ENCODE peak calls at places on chromosomes 6 and 20, in ten cellular contexts. One of them, this sample, is unnamed.

GRCh38 chr20:48823960-48824497 is 3.8 kb downstream of the PREX1 start:
- DNase-seq in esophagus muscularis mucosa: no peak
- DNase-seq in upper lobe of left lung: no peak
- DNase-seq in K562: no peak
- DNase-seq in sigmoid colon: no peak
- DNase-seq in stomach: no peak
- DNase-seq in tibial nerve: peak
- DNase-seq in transverse colon: no peak
- DNase-seq in suprapubic skin: no peak
- DNase-seq in A549: no peak
- DNase-seq in this sample: no peak

GRCh38 chr6:107264357-107264831 is 149.1 kb upstream of the BEND3 start:
- DNase-seq in A549: peak
- DNase-seq in transverse colon: no peak
- DNase-seq in stomach: no peak
- DNase-seq in sigmoid colon: no peak
- DNase-seq in suprapubic skin: no peak
- DNase-seq in esophagus muscularis mucosa: no peak
- DNase-seq in tibial nerve: no peak
- DNase-seq in K562: no peak
- DNase-seq in upper lobe of left lung: no peak
- DNase-seq in this sample: no peak

GRCh38 chr20:44304383-44304782 is 6.6 kb downstream of the FITM2 start:
- DNase-seq in upper lobe of left lung: no peak
- DNase-seq in tibial nerve: no peak
- DNase-seq in transverse colon: no peak
- DNase-seq in sigmoid colon: no peak
- DNase-seq in esophagus muscularis mucosa: no peak
- DNase-seq in suprapubic skin: no peak
- DNase-seq in stomach: no peak
- DNase-seq in A549: no peak
- DNase-seq in K562: no peak
- DNase-seq in this sample: no peak

GRCh38 chr6:168244961-168245551 is 74.5 kb downstream of the DACT2 start:
- DNase-seq in sigmoid colon: no peak
- DNase-seq in suprapubic skin: no peak
- DNase-seq in tibial nerve: no peak
- DNase-seq in upper lobe of left lung: no peak
- DNase-seq in K562: no peak
- DNase-seq in A549: no peak
- DNase-seq in transverse colon: no peak
- DNase-seq in stomach: no peak
- DNase-seq in esophagus muscularis mucosa: no peak
- DNase-seq in this sample: no peak

GRCh38 chr20:60136640-60137411 is 178.6 kb downstream of the CDH26 start:
- DNase-seq in stomach: no peak
- DNase-seq in upper lobe of left lung: no peak
- DNase-seq in A549: no peak
- DNase-seq in K562: no peak
- DNase-seq in transverse colon: no peak
- DNase-seq in sigmoid colon: no peak
- DNase-seq in tibial nerve: no peak
- DNase-seq in esophagus muscularis mucosa: peak
- DNase-seq in suprapubic skin: no peak
- DNase-seq in this sample: no peak

GRCh38 chr6:99119109-99120031 is 171.6 kb upstream of the FBXL4 start:
- DNase-seq in suprapubic skin: no peak
- DNase-seq in A549: peak
- DNase-seq in tibial nerve: peak
- DNase-seq in stomach: no peak
- DNase-seq in transverse colon: no peak
- DNase-seq in sigmoid colon: no peak
- DNase-seq in K562: peak
- DNase-seq in upper lobe of left lung: no peak
- DNase-seq in esophagus muscularis mucosa: no peak
- DNase-seq in this sample: no peak

GRCh38 chr6:136563386-136564152 is 13.3 kb upstream of the MAP7 start:
- DNase-seq in upper lobe of left lung: no peak
- DNase-seq in tibial nerve: no peak
- DNase-seq in esophagus muscularis mucosa: no peak
- DNase-seq in sigmoid colon: no peak
- DNase-seq in transverse colon: no peak
- DNase-seq in stomach: no peak
- DNase-seq in suprapubic skin: no peak
- DNase-seq in A549: no peak
- DNase-seq in K562: peak
- DNase-seq in this sample: no peak

GRCh38 chr6:161436106-161436876 is 162.4 kb upstream of the AGPAT4 start:
- DNase-seq in sigmoid colon: no peak
- DNase-seq in K562: no peak
- DNase-seq in A549: no peak
- DNase-seq in stomach: no peak
- DNase-seq in upper lobe of left lung: no peak
- DNase-seq in transverse colon: no peak
- DNase-seq in esophagus muscularis mucosa: no peak
- DNase-seq in suprapubic skin: no peak
- DNase-seq in tibial nerve: no peak
- DNase-seq in this sample: no peak

GRCh38 chr20:8423482-8423881 is 291.4 kb downstream of the PLCB1 start:
- DNase-seq in K562: no peak
- DNase-seq in sigmoid colon: no peak
- DNase-seq in stomach: no peak
- DNase-seq in transverse colon: no peak
- DNase-seq in esophagus muscularis mucosa: no peak
- DNase-seq in A549: no peak
- DNase-seq in upper lobe of left lung: no peak
- DNase-seq in suprapubic skin: no peak
- DNase-seq in tibial nerve: no peak
- DNase-seq in this sample: no peak

GRCh38 chr20:51738877-51739447 is 29.2 kb downstream of the ATP9A start:
- DNase-seq in stomach: peak
- DNase-seq in sigmoid colon: no peak
- DNase-seq in A549: no peak
- DNase-seq in upper lobe of left lung: no peak
- DNase-seq in esophagus muscularis mucosa: no peak
- DNase-seq in tibial nerve: no peak
- DNase-seq in suprapubic skin: no peak
- DNase-seq in transverse colon: peak
- DNase-seq in K562: peak
- DNase-seq in this sample: no peak

GRCh38 chr20:37526238-37526838 is 1.3 kb downstream of the BLCAP start:
- DNase-seq in suprapubic skin: no peak
- DNase-seq in transverse colon: peak
- DNase-seq in esophagus muscularis mucosa: no peak
- DNase-seq in sigmoid colon: no peak
- DNase-seq in tibial nerve: no peak
- DNase-seq in stomach: no peak
- DNase-seq in upper lobe of left lung: peak
- DNase-seq in A549: no peak
- DNase-seq in K562: peak
- DNase-seq in this sample: peak

GRCh38 chr6:20325641-20326421 is 75.8 kb upstream of the E2F3 start:
- DNase-seq in K562: no peak
- DNase-seq in esophagus muscularis mucosa: no peak
- DNase-seq in transverse colon: no peak
- DNase-seq in suprapubic skin: no peak
- DNase-seq in stomach: no peak
- DNase-seq in sigmoid colon: no peak
- DNase-seq in upper lobe of left lung: peak
- DNase-seq in A549: no peak
- DNase-seq in tibial nerve: no peak
- DNase-seq in this sample: no peak

GRCh38 chr20:56628873-56629463 is at the start of gene TFAP2C:
- DNase-seq in transverse colon: peak
- DNase-seq in sigmoid colon: peak
- DNase-seq in K562: peak
- DNase-seq in upper lobe of left lung: peak
- DNase-seq in esophagus muscularis mucosa: no peak
- DNase-seq in suprapubic skin: peak
- DNase-seq in tibial nerve: peak
- DNase-seq in stomach: peak
- DNase-seq in A549: peak
- DNase-seq in this sample: peak

GRCh38 chr6:63740709-63741108 is 105.1 kb downstream of the PHF3 start:
- DNase-seq in suprapubic skin: no peak
- DNase-seq in esophagus muscularis mucosa: no peak
- DNase-seq in upper lobe of left lung: no peak
- DNase-seq in sigmoid colon: no peak
- DNase-seq in A549: no peak
- DNase-seq in stomach: no peak
- DNase-seq in transverse colon: no peak
- DNase-seq in tibial nerve: no peak
- DNase-seq in K562: no peak
- DNase-seq in this sample: no peak

GRCh38 chr20:57772349-57772964 is 62.6 kb upstream of the PMEPA1 start:
- DNase-seq in esophagus muscularis mucosa: no peak
- DNase-seq in sigmoid colon: peak
- DNase-seq in upper lobe of left lung: no peak
- DNase-seq in stomach: no peak
- DNase-seq in tibial nerve: no peak
- DNase-seq in transverse colon: no peak
- DNase-seq in A549: peak
- DNase-seq in suprapubic skin: peak
- DNase-seq in K562: peak
- DNase-seq in this sample: no peak

GRCh38 chr6:107386340-107386739 is 73.0 kb downstream of the PDSS2 start:
- DNase-seq in esophagus muscularis mucosa: no peak
- DNase-seq in A549: no peak
- DNase-seq in sigmoid colon: no peak
- DNase-seq in stomach: no peak
- DNase-seq in suprapubic skin: no peak
- DNase-seq in K562: no peak
- DNase-seq in upper lobe of left lung: no peak
- DNase-seq in transverse colon: no peak
- DNase-seq in tibial nerve: no peak
- DNase-seq in this sample: no peak

GRCh38 chr20:57435105-57435497 is 43.9 kb downstream of the RBM38 start:
- DNase-seq in A549: no peak
- DNase-seq in K562: no peak
- DNase-seq in esophagus muscularis mucosa: no peak
- DNase-seq in upper lobe of left lung: no peak
- DNase-seq in transverse colon: no peak
- DNase-seq in stomach: no peak
- DNase-seq in suprapubic skin: no peak
- DNase-seq in tibial nerve: no peak
- DNase-seq in sigmoid colon: no peak
- DNase-seq in this sample: no peak

GRCh38 chr6:127124196-127124595 is 5.7 kb downstream of the RSPO3 start:
- DNase-seq in suprapubic skin: no peak
- DNase-seq in esophagus muscularis mucosa: no peak
- DNase-seq in tibial nerve: no peak
- DNase-seq in transverse colon: no peak
- DNase-seq in A549: no peak
- DNase-seq in K562: no peak
- DNase-seq in sigmoid colon: no peak
- DNase-seq in upper lobe of left lung: no peak
- DNase-seq in stomach: no peak
- DNase-seq in this sample: no peak

GRCh38 chr6:30494275-30494990 is 5.1 kb downstream of the HLA-E start:
- DNase-seq in sigmoid colon: no peak
- DNase-seq in transverse colon: no peak
- DNase-seq in A549: no peak
- DNase-seq in upper lobe of left lung: no peak
- DNase-seq in stomach: no peak
- DNase-seq in K562: no peak
- DNase-seq in esophagus muscularis mucosa: no peak
- DNase-seq in suprapubic skin: peak
- DNase-seq in tibial nerve: no peak
- DNase-seq in this sample: no peak
- TF ChIP-seq POLR2A in sigmoid colon: no peak
- TF ChIP-seq POLR2A in transverse colon: peak
- TF ChIP-seq POLR2A in A549: no peak
- TF ChIP-seq POLR2A in upper lobe of left lung: peak
- TF ChIP-seq POLR2A in stomach: no peak
- TF ChIP-seq POLR2A in K562: no peak
- TF ChIP-seq POLR2A in esophagus muscularis mucosa: no peak
- TF ChIP-seq POLR2A in suprapubic skin: no peak
- TF ChIP-seq POLR2A in tibial nerve: no peak
- TF ChIP-seq POLR2A in this sample: no peak

DNA sequence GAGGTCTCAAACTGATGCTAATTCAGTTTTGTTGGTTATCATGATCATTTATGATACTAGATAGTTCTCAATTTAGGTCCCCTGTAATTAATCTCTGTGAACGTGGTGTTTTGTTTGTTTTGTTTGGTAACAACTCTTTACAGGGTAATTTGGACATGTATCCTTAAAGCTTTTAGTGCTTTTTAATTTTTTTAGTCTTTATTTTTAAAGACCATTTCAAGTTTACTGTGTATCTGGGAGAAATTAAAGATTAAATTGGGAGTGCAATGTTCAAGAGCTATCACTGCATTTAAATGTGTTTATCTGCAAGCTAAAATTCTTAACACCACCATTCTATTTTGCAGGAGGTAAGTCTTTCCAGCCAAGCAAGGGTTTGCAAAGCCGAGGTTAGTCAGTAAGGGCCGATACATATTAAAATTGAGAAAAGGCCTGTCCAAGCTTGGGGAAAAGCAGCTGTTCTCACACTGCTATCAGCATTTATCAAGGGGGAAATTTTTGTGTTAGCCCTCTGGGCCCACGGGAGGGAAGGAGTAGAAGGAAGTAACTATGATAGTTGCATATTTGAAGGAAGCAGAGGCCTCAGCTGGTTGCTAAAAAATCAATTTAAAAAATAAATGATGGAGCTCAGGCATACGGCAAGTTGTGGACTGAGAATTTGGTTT is 59.4 kb upstream of the ZNF217 start:
- DNase-seq in sigmoid colon: no peak
- DNase-seq in upper lobe of left lung: no peak
- DNase-seq in A549: no peak
- DNase-seq in transverse colon: no peak
- DNase-seq in esophagus muscularis mucosa: no peak
- DNase-seq in suprapubic skin: no peak
- DNase-seq in K562: peak
- DNase-seq in stomach: no peak
- DNase-seq in tibial nerve: no peak
- DNase-seq in this sample: no peak
- H3K4me3 ChIP-seq in sigmoid colon: no peak
- H3K4me3 ChIP-seq in upper lobe of left lung: no peak
- H3K4me3 ChIP-seq in A549: no peak
- H3K4me3 ChIP-seq in transverse colon: no peak
- H3K4me3 ChIP-seq in esophagus muscularis mucosa: no peak
- H3K4me3 ChIP-seq in suprapubic skin: no peak
- H3K4me3 ChIP-seq in K562: no peak
- H3K4me3 ChIP-seq in stomach: no peak
- H3K4me3 ChIP-seq in tibial nerve: no peak
- H3K4me3 ChIP-seq in this sample: no peak

GRCh38 chr20:19074828-19075516 is 137.5 kb upstream of the SLC24A3 start:
- DNase-seq in tibial nerve: no peak
- DNase-seq in sigmoid colon: no peak
- DNase-seq in upper lobe of left lung: peak
- DNase-seq in suprapubic skin: no peak
- DNase-seq in K562: no peak
- DNase-seq in A549: no peak
- DNase-seq in transverse colon: no peak
- DNase-seq in stomach: no peak
- DNase-seq in esophagus muscularis mucosa: peak
- DNase-seq in this sample: no peak
- TF ChIP-seq EP300 in tibial nerve: no peak
- TF ChIP-seq EP300 in sigmoid colon: no peak
- TF ChIP-seq EP300 in upper lobe of left lung: no peak
- TF ChIP-seq EP300 in suprapubic skin: no peak
- TF ChIP-seq EP300 in K562: no peak
- TF ChIP-seq EP300 in A549: no peak
- TF ChIP-seq EP300 in transverse colon: no peak
- TF ChIP-seq EP300 in stomach: no peak
- TF ChIP-seq EP300 in esophagus muscularis mucosa: no peak
- TF ChIP-seq EP300 in this sample: no peak

GRCh38 chr6:38688579-38689087 is 14.3 kb downstream of the GLO1 start:
- DNase-seq in suprapubic skin: no peak
- DNase-seq in tibial nerve: no peak
- DNase-seq in esophagus muscularis mucosa: no peak
- DNase-seq in upper lobe of left lung: no peak
- DNase-seq in sigmoid colon: no peak
- DNase-seq in transverse colon: peak
- DNase-seq in K562: no peak
- DNase-seq in A549: no peak
- DNase-seq in stomach: peak
- DNase-seq in this sample: no peak
- TF ChIP-seq POLR2A in suprapubic skin: no peak
- TF ChIP-seq POLR2A in tibial nerve: no peak
- TF ChIP-seq POLR2A in esophagus muscularis mucosa: no peak
- TF ChIP-seq POLR2A in upper lobe of left lung: no peak
- TF ChIP-seq POLR2A in sigmoid colon: no peak
- TF ChIP-seq POLR2A in transverse colon: no peak
- TF ChIP-seq POLR2A in K562: no peak
- TF ChIP-seq POLR2A in A549: no peak
- TF ChIP-seq POLR2A in stomach: no peak
- TF ChIP-seq POLR2A in this sample: no peak